ENCODE peak calls at places on chromosomes 4 and X, in five cellular contexts. M is CD8-positive, alpha-beta memory T cell; L is tibial artery; J is upper lobe of right lung; H is HCT116. B is an unnamed sample. For H3K4me1, the result is how much of the 10 kb centered on the place peaks cover.

GRCh38 chr4:163279713-163280112 is 52.7 kb downstream of the NPY1R start:
- DNase-seq in M (no peak), L (no peak), J (no peak), H (no peak), B (no peak)

GRCh38 chrX:25013593-25014365 is 2.0 kb downstream of the ARX start:
- DNase-seq in M (no peak), L (no peak), J (no peak), H (no peak), B (no peak)

GRCh38 chr4:104969394-104970066 is 177.1 kb upstream of the TET2 start:
- DNase-seq in M (no peak), L (no peak), J (no peak), H (no peak), B (no peak)

GRCh38 chr4:81255524-81255923 is 40.5 kb upstream of the PRKG2 start:
- DNase-seq in M (no peak), L (no peak), J (no peak), H (no peak), B (no peak)

GRCh38 chr4:143254479-143255216 is 69.9 kb downstream of the USP38 start:
- DNase-seq in M (no peak), L (no peak), J (no peak), H (no peak), B (no peak)

GRCh38 chr4:45471335-45471734 is 652.5 kb downstream of the GABRG1 start:
- DNase-seq in M (no peak), L (no peak), J (no peak), H (no peak), B (no peak)

GRCh38 chrX:44003975-44004374 is 30.8 kb upstream of the NDP start:
- DNase-seq in M (no peak), L (no peak), J (no peak), H (no peak), B (no peak)

GRCh38 chr4:119136541-119136940 is 909 bp downstream of the MYOZ2 start:
- DNase-seq in M (no peak), L (no peak), J (no peak), H (no peak), B (no peak)

GRCh38 chr4:73870260-73870659 is 1.1 kb downstream of the CXCL1 start:
- DNase-seq in M (no peak), L (no peak), J (peak), H (no peak), B (no peak)

GRCh38 chr4:48790581-48790980 is 10.5 kb upstream of the FRYL start:
- DNase-seq in M (no peak), L (no peak), J (no peak), H (no peak), B (no peak)

GRCh38 chr4:51853027-51853682 is 10.2 kb downstream of the DCUN1D4 start:
- DNase-seq in M (no peak), L (no peak), J (no peak), H (no peak), B (no peak)

GRCh38 chr4:119016636-119017035 is 119.0 kb upstream of the MYOZ2 start:
- DNase-seq in M (no peak), L (no peak), J (no peak), H (no peak), B (no peak)

GRCh38 chrX:41781500-41781899 is 57.5 kb downstream of the GPR82 start:
- DNase-seq in M (no peak), L (no peak), J (no peak), H (peak), B (no peak)

GRCh38 chr4:77095101-77095826 is 19.5 kb upstream of the CCNI start:
- DNase-seq in M (peak), L (peak), J (peak), H (peak), B (peak)

GRCh38 chrX:77962068-77962902 is 7.2 kb downstream of the PGAM4 start:
- DNase-seq in M (no peak), L (no peak), J (no peak), H (no peak), B (peak)

GRCh38 chr4:161949941-161950725 is 213.7 kb downstream of the FSTL5 start:
- DNase-seq in M (no peak), L (no peak), J (no peak), H (no peak), B (no peak)

GRCh38 chr4:8467016-8467415 is 26.4 kb downstream of the TRMT44 start:
- DNase-seq in M (no peak), L (no peak), J (no peak), H (no peak), B (no peak)

GRCh38 chrX:110509778-110510510 is 151.3 kb downstream of the RTL9 start:
- DNase-seq in M (no peak), L (no peak), J (no peak), H (no peak), B (no peak)

GRCh38 chr4:134948110-134948642 is 746.6 kb upstream of the PABPC4L start:
- DNase-seq in M (no peak), L (no peak), J (peak), H (no peak), B (no peak)

GRCh38 chr4:99886146-99886545 is 8.1 kb downstream of the LAMTOR3 start:
- DNase-seq in M (no peak), L (no peak), J (no peak), H (no peak), B (no peak)

GRCh38 chr4:76748649-76749048 is 149.3 kb downstream of the SOWAHB start:
- DNase-seq in M (no peak), L (peak), J (no peak), H (no peak), B (no peak)

GRCh38 chr4:38983756-38984647 is 48.2 kb downstream of the TMEM156 start:
- DNase-seq in M (no peak), L (no peak), J (no peak), H (no peak), B (no peak)

DNA sequence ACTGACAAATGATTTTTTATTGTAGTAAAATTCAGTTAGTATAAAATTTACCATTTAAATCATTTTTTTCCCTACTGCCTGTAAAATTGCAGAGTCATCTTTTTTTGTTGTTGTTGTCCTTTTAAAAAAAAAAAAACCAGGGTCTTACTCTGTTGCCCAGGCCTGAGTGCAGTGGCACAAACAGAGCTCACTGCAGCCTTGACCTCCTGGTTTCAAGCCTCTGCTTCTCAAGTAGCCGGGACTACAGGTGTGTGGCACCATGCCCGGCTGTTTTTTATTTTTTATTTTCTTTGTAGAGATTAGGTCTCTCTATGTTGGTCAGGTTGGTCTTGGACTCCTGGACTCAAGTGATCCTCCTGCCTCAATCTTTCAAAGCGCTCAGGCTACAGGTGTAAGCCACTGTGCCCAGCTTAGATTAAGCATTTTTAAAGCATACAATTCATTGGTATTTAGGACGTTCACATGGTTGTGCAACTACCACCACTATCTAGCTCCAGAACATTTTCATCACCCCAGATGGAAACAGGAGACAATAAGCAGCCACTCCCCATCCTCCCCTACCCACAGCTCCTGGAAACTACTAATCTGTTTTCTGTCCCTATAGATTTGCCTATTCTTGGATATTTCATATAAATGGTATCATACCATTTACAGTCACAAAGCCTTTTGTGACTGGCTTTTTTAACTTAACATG is 59.7 kb upstream of the PGRMC2 start:
- DNase-seq in M (no peak), L (no peak), J (no peak), H (no peak), B (no peak)
- H3K4me3 ChIP-seq in M (no peak), L (no peak), J (no peak), H (no peak), B (no peak)

DNA sequence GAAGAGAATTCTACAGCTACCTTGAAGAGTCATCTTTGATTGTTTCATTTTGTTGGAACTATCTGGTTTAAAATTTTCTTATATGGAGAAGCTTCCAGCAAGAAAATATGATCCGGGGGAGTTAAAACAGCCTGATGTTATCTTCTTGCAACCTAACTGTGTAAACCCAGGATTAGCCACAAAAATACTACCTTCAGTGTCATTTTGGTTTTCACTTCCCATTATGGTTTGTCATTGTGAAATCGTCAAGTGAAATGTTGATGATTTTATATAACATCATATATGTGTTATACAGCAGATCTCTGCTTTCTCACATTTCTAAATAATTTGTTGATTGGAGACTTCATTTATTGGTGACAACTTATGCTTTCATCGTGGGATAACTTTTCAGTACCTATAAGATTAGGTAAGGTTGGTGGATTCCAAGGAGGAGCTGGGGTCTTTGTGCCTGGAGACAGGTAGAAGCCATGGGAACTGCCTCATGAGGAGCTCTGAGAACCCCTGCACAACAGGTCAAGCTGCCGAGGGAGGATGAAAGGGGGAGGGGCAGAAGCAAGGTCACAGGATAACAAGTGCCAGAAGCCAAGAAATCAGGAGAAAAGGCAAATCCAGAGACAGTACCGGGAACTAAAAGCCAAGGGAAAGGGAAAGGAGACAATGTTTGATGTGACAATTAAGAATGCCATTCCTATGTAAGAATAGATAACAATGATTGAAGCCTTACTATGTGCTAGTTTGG is 7.2 kb downstream of the ARHGAP24 start:
- DNase-seq in M (no peak), L (no peak), J (no peak), H (no peak), B (no peak)
- H3K4me1 ChIP-seq in M (under half), L (under half), J (under half), H (under half), B (under half)

GRCh38 chrX:101080326-101080725 is 1.6 kb downstream of the TMEM35A start:
- DNase-seq in M (no peak), L (no peak), J (no peak), H (no peak), B (no peak)
- H3K4me3 ChIP-seq in M (no peak), L (peak), J (no peak), H (no peak), B (no peak)

GRCh38 chr4:2866160-2866861 is 22.7 kb downstream of the ADD1 start:
- DNase-seq in M (no peak), L (no peak), J (no peak), H (no peak), B (no peak)

GRCh38 chr4:2862528-2862927 is 18.9 kb downstream of the ADD1 start:
- DNase-seq in M (no peak), L (no peak), J (no peak), H (peak), B (no peak)

GRCh38 chr4:2861631-2862436 is 18.2 kb downstream of the ADD1 start:
- DNase-seq in M (no peak), L (no peak), J (no peak), H (no peak), B (no peak)

GRCh38 chr4:2865381-2865780 is 21.7 kb downstream of the ADD1 start:
- DNase-seq in M (no peak), L (no peak), J (no peak), H (no peak), B (no peak)

DNA sequence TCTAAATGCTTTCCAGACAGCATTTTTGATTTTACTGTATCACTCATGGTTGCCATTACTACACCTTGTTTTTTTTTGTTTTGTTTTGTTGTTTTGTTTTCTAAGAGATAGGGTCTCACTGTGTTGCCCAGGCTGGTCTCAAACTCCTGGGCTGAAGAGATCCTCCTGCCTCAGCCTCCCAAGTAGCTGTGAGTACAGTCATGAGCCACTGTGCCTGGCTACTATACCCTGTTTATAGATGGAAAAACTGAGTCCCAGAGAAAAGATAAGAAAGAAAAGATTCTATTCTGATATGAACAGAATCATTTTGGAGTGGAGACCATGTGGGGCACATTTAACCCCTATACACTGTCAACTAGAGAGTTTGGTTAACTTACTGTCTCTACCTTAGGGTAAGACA is 20.0 kb downstream of the ADD1 start:
- DNase-seq in M (no peak), L (no peak), J (no peak), H (no peak), B (no peak)
- H3K4me1 ChIP-seq in M (half or more), L (half or more), J (half or more), H (under half), B (half or more)

GRCh38 chr4:186724861-186725419 is 1.3 kb upstream of the FAT1 start:
- DNase-seq in M (no peak), L (no peak), J (no peak), H (no peak), B (no peak)

GRCh38 chr4:186719925-186720694 is 3.5 kb downstream of the FAT1 start:
- DNase-seq in M (no peak), L (no peak), J (no peak), H (no peak), B (no peak)

GRCh38 chr4:186723207-186724047 is at the start of gene FAT1:
- DNase-seq in M (no peak), L (peak), J (peak), H (no peak), B (no peak)

GRCh38 chr4:186724048-186724860 is 598 bp upstream of the FAT1 start:
- DNase-seq in M (no peak), L (peak), J (peak), H (no peak), B (no peak)

DNA sequence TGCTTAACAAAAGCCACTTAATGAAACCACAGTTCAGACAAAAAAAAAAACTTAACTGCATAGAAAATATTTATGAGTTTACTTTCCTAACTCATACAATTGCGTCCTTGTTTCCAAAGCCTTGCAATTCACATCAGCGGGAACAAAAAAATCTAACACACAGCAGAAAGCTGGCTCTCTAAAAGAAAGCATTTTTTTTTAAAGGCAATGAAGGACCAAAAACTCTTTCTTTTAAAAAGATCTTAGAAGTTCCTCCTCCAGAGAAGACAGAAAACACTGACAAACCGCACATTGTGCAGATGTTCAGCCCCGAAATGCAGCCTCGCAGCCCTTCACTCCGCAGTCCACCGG is 825 bp downstream of the FAT1 start:
- DNase-seq in M (no peak), L (no peak), J (no peak), H (no peak), B (no peak)
- H3K4me3 ChIP-seq in M (no peak), L (peak), J (peak), H (peak), B (no peak)

DNA sequence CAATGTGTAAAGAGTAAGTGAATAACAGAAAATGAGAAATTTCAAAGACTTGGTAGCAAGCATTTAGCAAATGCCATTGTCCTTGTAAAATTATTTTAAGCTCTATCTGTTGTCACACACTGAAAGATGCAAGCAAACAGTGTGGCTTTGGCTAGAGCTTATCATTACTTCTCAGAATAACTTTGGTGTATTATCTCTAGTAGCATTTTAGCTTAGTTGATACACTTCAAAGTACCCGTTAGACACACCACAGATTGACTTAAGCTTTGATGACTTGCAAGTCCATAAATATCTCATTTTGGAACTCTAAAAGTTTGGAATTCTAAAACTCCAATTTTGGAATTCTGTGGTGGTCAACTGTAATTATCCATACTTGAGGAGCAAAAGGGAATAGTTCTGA is 98.6 kb downstream of the PDLIM5 start:
- DNase-seq in M (no peak), L (no peak), J (no peak), H (no peak), B (no peak)
- H3K4me1 ChIP-seq in M (under half), L (under half), J (under half), H (under half), B (under half)

GRCh38 chr4:177308842-177309524 is 691 bp upstream of the NEIL3 start:
- DNase-seq in M (no peak), L (no peak), J (no peak), H (no peak), B (no peak)
- H3K4me3 ChIP-seq in M (peak), L (peak), J (peak), H (peak), B (peak)

GRCh38 chr4:184274288-184274951 is 56.7 kb upstream of the ENPP6 start:
- DNase-seq in M (no peak), L (no peak), J (no peak), H (no peak), B (no peak)
- H3K4me1 ChIP-seq in M (under half), L (under half), J (under half), H (under half), B (under half)

GRCh38 chrX:120236676-120237460 is 13.7 kb upstream of the ZBTB33 start:
- DNase-seq in M (no peak), L (no peak), J (no peak), H (no peak), B (no peak)

GRCh38 chrX:120238947-120239346 is 11.7 kb upstream of the ZBTB33 start:
- DNase-seq in M (no peak), L (no peak), J (no peak), H (no peak), B (no peak)

GRCh38 chrX:120244735-120245498 is 5.7 kb upstream of the ZBTB33 start:
- DNase-seq in M (peak), L (peak), J (peak), H (peak), B (peak)

GRCh38 chrX:120244395-120244734 is 6.2 kb upstream of the ZBTB33 start:
- DNase-seq in M (no peak), L (no peak), J (no peak), H (no peak), B (no peak)

DNA sequence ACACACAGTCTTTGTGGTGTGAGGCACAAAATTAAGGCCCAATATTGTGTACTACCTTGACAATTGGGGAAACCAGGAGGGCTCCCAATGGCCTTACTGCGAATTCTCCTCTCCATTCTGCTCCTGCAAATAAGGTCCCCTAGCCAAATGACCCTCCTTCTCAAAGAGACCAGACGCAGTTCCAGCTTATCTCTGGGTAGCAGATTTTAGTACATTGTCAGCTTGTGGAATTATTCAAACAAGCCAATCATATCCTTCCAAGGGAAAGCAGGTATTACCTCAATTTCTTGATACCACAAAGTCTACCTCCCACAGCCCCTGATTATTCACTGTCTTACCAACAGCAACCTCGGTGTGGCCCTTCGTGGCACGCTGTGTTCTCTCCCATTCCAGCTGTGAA is 7.8 kb upstream of the ZBTB33 start:
- DNase-seq in M (no peak), L (no peak), J (no peak), H (no peak), B (no peak)
- H3K4me3 ChIP-seq in M (no peak), L (no peak), J (no peak), H (no peak), B (no peak)

B was measured in CD8-positive, alpha-beta T cell.